ENCODE peak calls at places on chromosomes 3 and 15, in eight cellular contexts. W, M, B, E, Z, D, N and C are unnamed samples.
A peak's percentile ranks its signal among the peaks of the same experiment; 100 is the strongest.

GRCh38 chr15:90762109-90762508 is 45.0 kb downstream of the BLM start:
- DNase-seq in B (no peak), W (no peak), E (no peak), Z (no peak), D (peak; percentile 79), M (no peak), N (peak; percentile 34), C (no peak)

GRCh38 chr3:136249091-136249490 is 1.0 kb upstream of the PCCB start:
- DNase-seq in M (no peak), D (no peak), W (no peak), B (no peak), N (no peak), Z (no peak), E (no peak), C (no peak)

GRCh38 chr3:105406268-105406667 is 39.6 kb downstream of the ALCAM start:
- DNase-seq in D (no peak), E (no peak), M (no peak), N (no peak), W (no peak), B (no peak), Z (no peak), C (no peak)

GRCh38 chr3:54188176-54188791 is 65.9 kb downstream of the CACNA2D3 start:
- DNase-seq in Z (no peak), D (no peak), W (peak; percentile 6), N (peak; percentile 42), M (no peak), B (peak; percentile 7), E (no peak), C (peak; percentile 18)

GRCh38 chr3:71702131-71703024 is 22.8 kb downstream of the EIF4E3 start:
- DNase-seq in B (no peak), E (no peak), Z (no peak), D (no peak), N (no peak), W (peak; percentile 89), M (no peak), C (no peak)

GRCh38 chr3:104180906-104181305 is 1185.8 kb upstream of the ALCAM start:
- DNase-seq in D (no peak), E (no peak), B (no peak), N (no peak), Z (no peak), M (no peak), W (no peak), C (no peak)

GRCh38 chr3:184693011-184693975 is 18.6 kb downstream of the MAGEF1 start:
- DNase-seq in N (no peak), M (no peak), W (peak; percentile 39), E (peak; percentile 85), Z (no peak), D (no peak), B (no peak), C (no peak)

GRCh38 chr3:53498993-53499641 is 4.7 kb downstream of the CACNA1D start:
- DNase-seq in E (no peak), W (no peak), Z (no peak), M (no peak), B (no peak), N (no peak), D (no peak), C (no peak)

GRCh38 chr3:148453764-148454163 is 243.9 kb upstream of the AGTR1 start:
- DNase-seq in M (no peak), N (no peak), E (no peak), Z (no peak), D (no peak), W (peak; percentile 36), B (no peak), C (no peak)

GRCh38 chr3:23776352-23776891 is 29.3 kb upstream of the UBE2E1 start:
- DNase-seq in Z (no peak), W (no peak), B (no peak), N (no peak), M (no peak), E (no peak), D (no peak), C (no peak)

GRCh38 chr15:78232951-78233350 is 1.4 kb downstream of the ACSBG1 start:
- DNase-seq in D (peak; percentile 53), W (no peak), B (no peak), M (no peak), Z (no peak), E (no peak), N (no peak), C (no peak)

GRCh38 chr3:11230125-11230524 is 42.1 kb upstream of the ATG7 start:
- DNase-seq in M (peak; percentile 22), D (no peak), E (no peak), Z (no peak), W (no peak), N (no peak), B (no peak), C (peak; percentile 9)

GRCh38 chr3:161977063-161977462 is 480.5 kb downstream of the OTOL1 start:
- DNase-seq in B (no peak), E (no peak), W (no peak), D (no peak), N (no peak), M (no peak), Z (no peak), C (no peak)

GRCh38 chr3:65871305-65872141 is 167.2 kb downstream of the MAGI1 start:
- DNase-seq in N (peak; percentile 88), B (no peak), E (peak; percentile 32), D (peak; percentile 70), Z (no peak), W (peak; percentile 50), M (peak; percentile 40), C (peak; percentile 32)

GRCh38 chr15:80115021-80115420 is 37.8 kb upstream of the FAH start:
- DNase-seq in M (no peak), E (no peak), D (no peak), N (no peak), Z (no peak), W (no peak), B (no peak), C (no peak)

GRCh38 chr3:99532246-99532645 is 106.1 kb upstream of the COL8A1 start:
- DNase-seq in N (peak; percentile 40), M (no peak), B (peak; percentile 31), Z (peak; percentile 73), E (peak; percentile 8), D (no peak), W (peak; percentile 88), C (no peak)

GRCh38 chr3:35832140-35832571 is 192.8 kb downstream of the ARPP21 start:
- DNase-seq in N (no peak), W (no peak), E (no peak), B (no peak), M (no peak), D (no peak), Z (no peak), C (no peak)

GRCh38 chr3:39784922-39785321 is 24.5 kb upstream of the MYRIP start:
- DNase-seq in M (no peak), W (no peak), N (no peak), E (no peak), Z (no peak), D (no peak), B (no peak), C (no peak)

GRCh38 chr3:154040283-154040682 is 80.9 kb upstream of the ARHGEF26 start:
- DNase-seq in Z (no peak), N (no peak), D (no peak), W (peak; percentile 23), E (no peak), M (no peak), B (peak; percentile 22), C (no peak)

GRCh38 chr15:64010719-64011118 is 35.6 kb downstream of the DAPK2 start:
- DNase-seq in N (peak; percentile 72), W (peak; percentile 24), E (no peak), M (peak; percentile 79), B (peak; percentile 69), Z (no peak), D (no peak), C (no peak)

GRCh38 chr3:45610129-45610528 is 15.6 kb downstream of the LIMD1 start:
- DNase-seq in N (no peak), B (no peak), E (no peak), D (no peak), M (no peak), W (no peak), Z (no peak), C (no peak)

GRCh38 chr3:110413291-110413690 is 658.3 kb upstream of the NECTIN3 start:
- DNase-seq in Z (no peak), B (no peak), N (no peak), D (no peak), E (no peak), M (no peak), W (no peak), C (no peak)

GRCh38 chr3:185460283-185460682 is 38.6 kb downstream of the TMEM41A start:
- DNase-seq in D (no peak), W (no peak), M (no peak), Z (no peak), N (no peak), E (no peak), B (no peak), C (no peak)

GRCh38 chr3:73727117-73727802 is 102.5 kb upstream of the PDZRN3 start:
- DNase-seq in W (no peak), Z (no peak), B (no peak), N (no peak), D (peak; percentile 82), E (no peak), M (no peak), C (no peak)
- TF ChIP-seq POLR2AphosphoS5 in W (no peak), Z (no peak), B (no peak), N (no peak), D (peak; percentile 47), E (no peak), M (peak; percentile 71), C (no peak)

DNA sequence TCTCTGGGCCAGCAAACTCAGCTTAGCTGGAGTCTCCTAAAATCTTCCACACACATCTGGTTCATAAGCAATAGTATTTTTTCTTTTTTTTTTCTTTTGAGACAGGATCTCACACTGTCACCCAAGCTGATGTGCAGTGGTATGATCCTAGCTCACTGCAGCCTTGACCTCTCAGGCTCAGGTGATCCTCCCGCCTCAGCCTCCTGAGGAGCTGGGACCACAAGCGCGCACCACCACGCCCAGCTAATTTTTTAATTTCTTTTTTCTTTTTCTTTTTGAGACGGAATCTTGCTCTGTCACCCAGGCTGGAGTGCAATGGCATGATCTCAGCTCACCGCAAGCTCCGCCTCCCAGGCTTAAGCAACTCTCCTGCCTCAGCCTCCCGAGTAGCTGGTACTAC is 34.3 kb downstream of the RNU5B-1 start:
- DNase-seq in B (no peak), M (no peak), Z (no peak), N (no peak), E (no peak), D (no peak), W (no peak), C (no peak)
- H3K4me1 ChIP-seq in B (peaks cover 4% of the 10 kb centered on the region), M (no peaks in the 10 kb centered on the region), Z (peaks cover 44% of the 10 kb centered on the region), N (no peaks in the 10 kb centered on the region), E (peaks cover 40% of the 10 kb centered on the region), D (no peaks in the 10 kb centered on the region), W (peaks cover 4% of the 10 kb centered on the region), C (no peaks in the 10 kb centered on the region)

DNA sequence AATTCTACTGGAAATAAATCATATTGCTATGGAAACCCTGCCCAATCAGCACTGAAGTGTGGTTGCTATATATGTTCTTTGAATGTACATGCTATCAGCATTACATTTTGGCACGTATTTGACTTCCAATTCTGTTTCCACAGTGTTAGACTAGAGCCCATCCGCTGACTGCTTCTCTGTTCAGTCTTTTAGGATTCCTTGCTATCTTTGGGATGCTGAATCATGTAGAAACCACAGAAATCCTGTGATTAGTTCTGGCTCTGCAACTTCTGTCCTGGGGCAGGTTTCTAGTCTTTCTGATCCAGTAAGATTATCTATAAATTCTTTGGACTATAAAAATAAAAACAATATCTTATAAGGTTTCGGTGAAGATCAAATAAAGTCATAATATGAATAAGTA is 128.3 kb upstream of the SLC7A14 start:
- DNase-seq in D (no peak), W (no peak), N (no peak), Z (no peak), B (no peak), M (no peak), E (no peak), C (no peak)
- H3K27me3 ChIP-seq in D (no peaks in the 10 kb centered on the region), W (no peaks in the 10 kb centered on the region), N (no peaks in the 10 kb centered on the region), Z (peaks cover 1% of the 10 kb centered on the region), B (no peaks in the 10 kb centered on the region), M (no peaks in the 10 kb centered on the region), E (no peaks in the 10 kb centered on the region), C (no peaks in the 10 kb centered on the region)

GRCh38 chr3:101857279-101857678 is 8.0 kb downstream of the NFKBIZ start:
- DNase-seq in M (no peak), D (no peak), Z (no peak), E (no peak), B (no peak), N (no peak), W (no peak), C (no peak)
- TF ChIP-seq POLR2AphosphoS5 in M (no peak), D (peak; percentile 6), Z (no peak), E (no peak), B (no peak), N (no peak), W (no peak), C (no peak)